ENCODE peak calls at places on chromosomes 4 and X, in ten cellular contexts. T is SK-N-SH, V is hepatocyte, L is heart left ventricle, X is aorta, H is astrocyte, P is AG04450, S is pancreas, M is HCT116, Z is right atrium auricular region. B is an unnamed sample.
A peak's percentile ranks its signal among the peaks of the same experiment; 100 is the strongest.

GRCh38 chr4:83771113-83771705 is 235.3 kb downstream of the GPAT3 start:
- DNase-seq in T (peak; percentile 6), V (peak; percentile 71), L (peak; percentile 29), X (no peak), H (peak; percentile 15), P (peak; percentile 15), S (peak; percentile 33), M (peak; percentile 51), Z (no peak), B (peak; percentile 30)

GRCh38 chr4:15325987-15326386 is 101.8 kb upstream of the C1QTNF7 start:
- DNase-seq in T (no peak), V (no peak), L (no peak), X (no peak), H (no peak), P (no peak), S (no peak), M (no peak), Z (no peak), B (no peak)

GRCh38 chr4:37653601-37654000 is 32.6 kb downstream of the RELL1 start:
- DNase-seq in T (no peak), V (no peak), L (no peak), X (peak; percentile 58), H (no peak), P (no peak), S (no peak), M (no peak), Z (no peak), B (no peak)

GRCh38 chrX:19544693-19545305 is 29.5 kb upstream of the MAP3K15 start:
- DNase-seq in T (peak; percentile 76), V (peak; percentile 71), L (peak; percentile 35), X (no peak), H (peak; percentile 22), P (no peak), S (no peak), M (peak; percentile 16), Z (no peak), B (peak; percentile 62)

GRCh38 chr4:31045724-31046318 is 325.7 kb downstream of the PCDH7 start:
- DNase-seq in T (no peak), V (peak; percentile 32), L (no peak), X (no peak), H (peak; percentile 6), P (no peak), S (no peak), M (no peak), Z (no peak), B (no peak)

GRCh38 chr4:168917150-168917779 is 92.8 kb downstream of the CBR4 start:
- DNase-seq in T (peak; percentile 42), V (peak; percentile 45), L (no peak), X (peak; percentile 36), H (peak; percentile 16), P (no peak), S (no peak), M (peak; percentile 22), Z (no peak), B (no peak)

GRCh38 chr4:180086480-180087170 is 2156.6 kb upstream of the TENM3 start:
- DNase-seq in T (no peak), V (no peak), L (no peak), X (no peak), H (no peak), P (no peak), S (no peak), M (no peak), Z (no peak), B (no peak)

GRCh38 chr4:879730-880079 is 52.4 kb downstream of the GAK start:
- DNase-seq in T (no peak), V (no peak), L (no peak), X (no peak), H (no peak), P (no peak), S (no peak), M (no peak), Z (no peak), B (no peak)

GRCh38 chrX:15882704-15883539 is 28.3 kb upstream of the AP1S2 start:
- DNase-seq in T (no peak), V (no peak), L (no peak), X (no peak), H (peak; percentile 36), P (no peak), S (no peak), M (no peak), Z (no peak), B (no peak)

GRCh38 chr4:85598936-85599335 is 124.0 kb downstream of the ARHGAP24 start:
- DNase-seq in T (no peak), V (no peak), L (no peak), X (no peak), H (no peak), P (no peak), S (no peak), M (no peak), Z (no peak), B (no peak)

GRCh38 chr4:171857302-171858005 is 44.2 kb downstream of the GALNTL6 start:
- DNase-seq in T (no peak), V (no peak), L (no peak), X (no peak), H (peak; percentile 44), P (no peak), S (no peak), M (no peak), Z (no peak), B (no peak)

GRCh38 chrX:22237479-22237878 is 35.2 kb upstream of the CBLL2 start:
- DNase-seq in T (no peak), V (no peak), L (no peak), X (no peak), H (no peak), P (no peak), S (no peak), M (no peak), Z (no peak), B (no peak)

GRCh38 chrX:69153060-69153730 is 12.1 kb downstream of the PJA1 start:
- DNase-seq in T (peak; percentile 15), V (peak; percentile 67), L (no peak), X (peak; percentile 56), H (no peak), P (no peak), S (no peak), M (no peak), Z (no peak), B (peak; percentile 74)

GRCh38 chrX:15418041-15418706 is 34.0 kb upstream of the VEGFD start:
- DNase-seq in T (no peak), V (no peak), L (no peak), X (no peak), H (peak; percentile 79), P (peak; percentile 47), S (no peak), M (no peak), Z (no peak), B (no peak)

GRCh38 chr4:56465599-56466295 is 1.7 kb upstream of the SRP72 start:
- DNase-seq in T (no peak), V (no peak), L (no peak), X (no peak), H (peak; percentile 49), P (no peak), S (no peak), M (no peak), Z (no peak), B (no peak)

DNA sequence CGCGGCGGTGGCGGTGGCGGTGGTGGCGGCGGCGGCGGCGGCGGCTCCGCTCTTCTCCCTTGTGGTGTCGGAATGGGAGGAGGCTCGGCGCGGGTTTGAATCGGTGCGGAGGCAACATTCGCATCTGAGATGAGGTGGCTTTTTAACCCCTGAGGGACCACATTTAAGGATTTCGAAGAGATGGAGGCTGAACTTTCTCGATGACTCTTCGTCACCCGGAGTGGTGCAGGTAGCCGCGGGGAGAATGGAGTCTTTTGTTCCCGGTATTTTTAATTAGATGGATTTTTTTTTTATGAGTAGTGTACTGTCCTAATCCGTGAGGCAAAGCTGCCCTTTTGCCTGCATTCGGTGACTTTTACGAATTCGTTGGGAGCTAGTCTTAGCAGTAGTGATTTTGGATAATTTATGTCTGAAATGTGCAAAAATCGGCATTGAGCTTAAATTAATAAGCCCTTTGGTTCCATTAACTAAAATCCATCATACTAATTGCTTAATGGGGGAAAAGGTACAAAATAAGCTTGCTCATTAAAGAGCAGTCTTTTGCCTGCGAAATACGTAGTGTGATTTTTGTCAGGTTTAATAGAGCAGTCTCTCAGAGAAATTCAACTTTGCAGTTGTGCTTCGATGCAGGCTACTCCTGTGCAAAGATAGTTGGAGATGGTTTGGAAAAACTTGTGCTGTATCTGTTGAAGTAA is 206.1 kb downstream of the TENM3 start:
- DNase-seq in T (no peak), V (no peak), L (no peak), X (no peak), H (peak; percentile 50), P (no peak), S (no peak), M (no peak), Z (no peak), B (no peak)
- H3K4me3 ChIP-seq in T (peak overlapping the region; percentile 82), V (peak overlapping the region; percentile 51), L (peak overlapping the region; percentile 67), X (peak overlapping the region; percentile 76), H (peak overlapping the region; percentile 92), P (peak overlapping the region; percentile 79), S (peak overlapping the region; percentile 58), M (peak overlapping the region; percentile 24), Z (peak overlapping the region; percentile 67), B (peak overlapping the region; percentile 76)

GRCh38 chrX:24333371-24333770 is 19.5 kb upstream of the SUPT20HL2 start:
- DNase-seq in T (no peak), V (no peak), L (no peak), X (no peak), H (peak; percentile 27), P (no peak), S (no peak), M (no peak), Z (no peak), B (no peak)
- H3K27me3 ChIP-seq in T (no peaks in the 10 kb centered on the region), V (no peaks in the 10 kb centered on the region), L (no peaks in the 10 kb centered on the region), X (no peaks in the 10 kb centered on the region), H (no peaks in the 10 kb centered on the region), P (no peaks in the 10 kb centered on the region), S (peaks cover 4% of the 10 kb centered on the region), M (no peaks in the 10 kb centered on the region), Z (no peaks in the 10 kb centered on the region), B (no peaks in the 10 kb centered on the region)

GRCh38 chr4:138238521-138239292 is 3.4 kb downstream of the SLC7A11 start:
- DNase-seq in T (no peak), V (no peak), L (no peak), X (no peak), H (no peak), P (no peak), S (no peak), M (no peak), Z (no peak), B (no peak)
- H3K4me3 ChIP-seq in T (peak overlapping the region; percentile 14), V (no peak overlapping the region), L (no peak overlapping the region), X (no peak overlapping the region), H (peak overlapping the region; percentile 34), P (peak overlapping the region; percentile 72), S (no peak overlapping the region), M (no peak overlapping the region), Z (no peak overlapping the region), B (no peak overlapping the region)

DNA sequence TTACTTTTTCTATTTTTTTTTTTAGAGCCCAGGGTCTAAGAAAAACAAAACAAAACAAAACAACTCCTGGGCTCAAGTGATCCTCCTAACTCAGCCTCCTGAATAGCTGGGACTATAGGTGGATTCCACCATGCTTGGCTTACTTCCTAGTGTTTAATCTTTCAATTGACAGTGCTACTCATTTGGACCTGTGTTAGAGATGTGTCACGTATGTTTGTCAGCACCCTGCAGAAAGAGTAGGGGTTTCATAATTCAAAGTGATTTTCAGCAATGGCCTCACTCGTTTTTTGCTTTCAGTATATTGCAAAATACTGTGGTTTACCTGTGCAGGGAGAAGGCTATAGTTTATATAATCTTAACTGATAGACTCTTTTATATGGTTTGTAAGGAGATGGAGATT is 71.6 kb upstream of the TEX13D start:
- DNase-seq in T (no peak), V (no peak), L (no peak), X (no peak), H (no peak), P (no peak), S (no peak), M (no peak), Z (no peak), B (no peak)
- H3K27me3 ChIP-seq in T (no peaks in the 10 kb centered on the region), V (no peaks in the 10 kb centered on the region), L (no peaks in the 10 kb centered on the region), X (no peaks in the 10 kb centered on the region), H (no peaks in the 10 kb centered on the region), P (no peaks in the 10 kb centered on the region), S (no peaks in the 10 kb centered on the region), M (no peaks in the 10 kb centered on the region), Z (no peaks in the 10 kb centered on the region), B (no peaks in the 10 kb centered on the region)

GRCh38 chr4:7101692-7102515 is 34.0 kb upstream of the GRPEL1 start:
- DNase-seq in T (peak; percentile 87), V (peak; percentile 80), L (peak; percentile 75), X (peak; percentile 85), H (peak; percentile 41), P (peak; percentile 24), S (peak; percentile 74), M (peak; percentile 46), Z (peak; percentile 82), B (peak; percentile 92)
- H3K4me3 ChIP-seq in T (peak overlapping the region; percentile 82), V (no peak overlapping the region), L (peak overlapping the region; percentile 54), X (no peak overlapping the region), H (no peak overlapping the region), P (peak overlapping the region; percentile 42), S (peak overlapping the region; percentile 52), M (peak overlapping the region; percentile 82), Z (peak overlapping the region; percentile 59), B (peak overlapping the region; percentile 26)